ENCODE peak calls at places on chromosome 14, in four cellular contexts. Z is HCT116, W is SK-N-SH, K is K562. R is an unnamed sample.

GRCh38 chr14:64388533-64389243 is 535 bp downstream of the MTHFD1 start:
- DNase-seq in W (peak; percentile 10), K (peak; percentile 13), Z (no peak), R (peak; percentile 4)

GRCh38 chr14:77303417-77304156 is 17.1 kb downstream of the POMT2 start:
- DNase-seq in Z (peak; percentile 54), K (peak; percentile 39), W (no peak), R (peak; percentile 89)

GRCh38 chr14:54568821-54569591 is 2.1 kb downstream of the SAMD4A start:
- DNase-seq in Z (no peak), W (no peak), K (no peak), R (peak; percentile 31)

GRCh38 chr14:53951661-53952265 is 4.9 kb downstream of the BMP4 start:
- DNase-seq in W (no peak), Z (no peak), K (no peak), R (no peak)

GRCh38 chr14:104094709-104095425 is 9.4 kb downstream of the ASPG start:
- DNase-seq in K (peak; percentile 74), Z (no peak), W (peak; percentile 92), R (no peak)

GRCh38 chr14:32702571-32702970 is 236.1 kb upstream of the NPAS3 start:
- DNase-seq in W (no peak), K (no peak), Z (no peak), R (no peak)

GRCh38 chr14:90539496-90539775 is 142.6 kb downstream of the CALM1 start:
- DNase-seq in W (no peak), K (no peak), Z (no peak), R (no peak)

GRCh38 chr14:95328876-95329503 is 9.3 kb upstream of the CLMN start:
- DNase-seq in W (peak; percentile 62), K (no peak), Z (no peak), R (no peak)

GRCh38 chr14:40119321-40119720 is 687.1 kb upstream of the FBXO33 start:
- DNase-seq in Z (no peak), W (no peak), K (no peak), R (no peak)

GRCh38 chr14:105436891-105437722 is 17.5 kb downstream of the MTA1 start:
- DNase-seq in K (no peak), Z (no peak), W (no peak), R (no peak)

GRCh38 chr14:28987516-28987915 is 220.9 kb downstream of the FOXG1 start:
- DNase-seq in Z (no peak), K (no peak), W (no peak), R (no peak)

GRCh38 chr14:37842106-37842505 is 246.7 kb downstream of the TTC6 start:
- DNase-seq in K (no peak), Z (no peak), W (no peak), R (no peak)

GRCh38 chr14:103736546-103737431 is 21.2 kb downstream of the ZFYVE21 start:
- DNase-seq in W (no peak), Z (no peak), K (no peak), R (no peak)

GRCh38 chr14:89330236-89331002 is 86.6 kb downstream of the FOXN3 start:
- DNase-seq in K (no peak), W (no peak), Z (no peak), R (no peak)

GRCh38 chr14:73713804-73714655 is at the start of gene PNMA1:
- DNase-seq in K (peak; percentile 87), W (peak; percentile 98), Z (no peak), R (peak; percentile 69)

GRCh38 chr14:92447416-92448197 is 66.0 kb upstream of the RIN3 start:
- DNase-seq in K (no peak), W (no peak), Z (no peak), R (no peak)

GRCh38 chr14:98909251-98909944 is 362.6 kb downstream of the BCL11B start:
- DNase-seq in K (no peak), W (no peak), Z (peak; percentile 89), R (peak; percentile 31)

GRCh38 chr14:21557084-21557901 is 22.6 kb downstream of the OR10G3 start:
- DNase-seq in Z (peak; percentile 83), W (peak; percentile 65), K (peak; percentile 50), R (peak; percentile 99)

GRCh38 chr14:34322940-34323418 is 139.1 kb downstream of the SPTSSA start:
- DNase-seq in W (peak; percentile 70), K (peak; percentile 46), Z (peak; percentile 46), R (peak; percentile 87)

GRCh38 chr14:58239259-58240210 is 5.1 kb upstream of the PSMA3 start:
- DNase-seq in W (no peak), K (no peak), Z (peak; percentile 26), R (peak; percentile 46)

GRCh38 chr14:58243790-58244555 is 670 bp upstream of the PSMA3 start:
- DNase-seq in K (no peak), W (no peak), Z (peak; percentile 26), R (peak; percentile 54)

GRCh38 chr14:58238252-58239247 is 6.1 kb upstream of the PSMA3 start:
- DNase-seq in Z (no peak), W (no peak), K (peak; percentile 16), R (no peak)
- TF ChIP-seq ELF1 in Z (no peak), W (no peak), K (no peak), R (no peak)

DNA sequence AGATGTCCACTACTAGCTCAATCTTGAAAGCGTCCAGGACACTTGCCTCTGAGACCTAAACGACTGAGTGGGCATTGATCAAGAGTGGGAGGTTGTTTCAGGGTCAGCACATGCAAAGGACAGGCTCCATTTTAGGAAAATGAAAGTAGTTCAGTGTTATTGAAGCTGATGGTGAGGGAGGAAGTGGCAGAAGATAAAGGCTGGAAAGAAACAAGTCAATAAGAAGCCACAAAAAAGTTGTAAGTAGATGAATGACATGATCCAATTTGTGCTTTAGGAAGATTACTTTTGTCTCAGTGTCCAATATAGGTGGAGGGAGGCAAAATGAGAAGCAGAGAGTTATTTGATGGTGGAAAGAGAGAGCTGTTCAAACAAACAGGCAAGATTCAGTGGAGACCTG is 22.0 kb downstream of the GPR65 start:
- DNase-seq in Z (no peak), W (no peak), K (no peak), R (no peak)
- TF ChIP-seq ELF1 in Z (no peak), W (no peak), K (no peak), R (no peak)

GRCh38 chr14:61563880-61564622 is 131.3 kb upstream of the HIF1A start:
- DNase-seq in K (no peak), W (peak; percentile 45), Z (no peak), R (no peak)

GRCh38 chr14:61561657-61562276 is 133.5 kb upstream of the HIF1A start:
- DNase-seq in Z (peak; percentile 82), W (peak; percentile 46), K (no peak), R (peak; percentile 94)

GRCh38 chr14:61563162-61563511 is 132.2 kb upstream of the HIF1A start:
- DNase-seq in K (no peak), Z (no peak), W (no peak), R (no peak)

GRCh38 chr14:61561144-61561543 is 134.2 kb upstream of the HIF1A start:
- DNase-seq in K (no peak), Z (no peak), W (peak; percentile 47), R (peak; percentile 42)

DNA sequence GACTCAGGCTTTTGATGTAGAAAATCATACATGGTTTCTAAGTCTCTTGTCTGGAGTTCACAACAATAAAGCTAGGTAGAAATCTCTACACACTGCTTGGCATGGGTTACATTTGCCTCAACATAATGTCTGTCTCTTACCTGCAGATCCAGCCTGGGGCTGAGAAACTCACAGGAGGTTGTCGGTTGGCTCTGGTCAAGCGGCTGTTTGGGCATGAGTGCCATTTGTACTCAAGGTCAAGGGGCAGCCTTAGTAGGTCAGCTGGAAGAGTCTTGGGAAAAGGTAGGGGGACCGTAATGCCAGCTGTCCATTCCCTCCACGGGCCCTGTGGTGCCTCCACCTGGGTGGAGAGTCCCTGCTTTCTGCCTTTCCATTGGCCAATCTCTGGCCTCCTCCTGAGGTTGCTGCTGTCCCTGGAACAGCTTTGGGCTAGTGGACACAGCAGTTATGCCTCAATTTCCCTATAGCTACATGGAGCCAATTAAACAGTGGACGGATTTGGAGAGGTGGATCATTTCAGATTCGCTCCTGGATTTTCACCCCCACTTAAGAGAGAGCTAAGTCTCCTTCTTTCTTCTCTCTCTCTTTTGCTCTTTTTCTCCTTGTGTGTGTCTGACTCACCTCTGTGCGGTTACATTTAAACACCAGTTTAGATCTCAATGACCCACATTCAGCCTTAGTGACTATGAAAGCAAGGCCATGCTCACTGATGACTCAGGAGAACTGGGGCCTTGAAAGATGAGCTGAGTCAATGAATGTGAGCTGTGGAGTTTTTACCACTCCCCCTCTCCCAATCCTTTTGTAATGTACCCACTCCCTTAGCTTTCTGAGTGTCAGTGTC is 132.8 kb upstream of the HIF1A start:
- DNase-seq in W (no peak), K (peak; percentile 55), Z (peak; percentile 96), R (peak; percentile 90)
- TF ChIP-seq ELF1 in W (no peak), K (peak; percentile 7), Z (no peak), R (no peak)

GRCh38 chr14:20456971-20457370 is 1.9 kb downstream of the APEX1 start:
- DNase-seq in Z (no peak), K (no peak), W (no peak), R (no peak)

GRCh38 chr14:20454359-20454644 is 310 bp downstream of the OSGEP start:
- DNase-seq in Z (peak; percentile 89), K (no peak), W (no peak), R (no peak)

GRCh38 chr14:20454645-20455354 is at the start of the genes APEX1 and OSGEP:
- DNase-seq in Z (peak; percentile 99), W (peak; percentile 95), K (peak; percentile 94), R (peak; percentile 99)

GRCh38 chr14:20458031-20458789 is 3.0 kb downstream of the PIP4P1 start:
- DNase-seq in W (no peak), K (no peak), Z (no peak), R (no peak)

DNA sequence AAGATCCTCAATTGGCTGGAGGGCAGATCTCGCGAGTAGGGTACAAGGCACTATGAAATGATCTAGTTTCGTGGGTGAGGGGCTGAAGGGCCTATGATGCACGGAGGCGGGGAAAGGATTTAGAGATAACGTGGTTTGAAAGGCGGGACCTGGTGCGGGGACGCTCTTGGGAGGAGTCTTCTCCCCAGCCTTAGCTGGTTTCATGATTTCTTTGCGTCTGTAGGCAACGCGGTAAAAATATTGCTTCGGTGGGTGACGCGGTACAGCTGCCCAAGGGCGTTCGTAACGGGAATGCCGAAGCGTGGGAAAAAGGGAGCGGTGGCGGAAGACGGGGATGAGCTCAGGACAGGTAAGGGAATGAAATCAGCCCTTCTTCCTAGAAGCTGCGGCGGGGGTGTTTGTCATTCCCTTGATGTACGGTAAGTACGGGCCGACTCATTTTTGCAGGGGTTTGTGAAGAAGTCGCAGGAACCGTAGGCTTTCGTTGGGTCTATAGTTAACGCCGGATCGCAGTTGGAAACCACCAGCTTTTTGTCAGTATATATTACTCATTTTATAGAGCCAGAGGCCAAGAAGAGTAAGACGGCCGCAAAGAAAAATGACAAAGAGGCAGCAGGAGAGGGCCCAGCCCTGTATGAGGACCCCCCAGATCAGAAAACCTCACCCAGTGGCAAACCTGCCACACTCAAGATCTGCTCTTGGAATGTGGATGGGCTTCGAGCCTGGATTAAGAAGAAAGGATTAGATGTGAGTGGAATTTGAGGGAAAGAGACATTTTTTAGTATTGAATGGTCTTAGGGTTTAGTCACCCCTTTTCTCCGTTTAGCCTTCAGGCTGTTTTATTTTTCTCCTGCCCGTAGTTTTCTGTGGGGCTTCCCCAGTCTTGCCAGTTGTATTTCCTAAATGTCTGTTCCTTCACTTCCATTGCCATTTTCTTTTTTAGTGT is 602 bp downstream of the APEX1 start:
- DNase-seq in W (peak; percentile 80), K (peak; percentile 58), Z (no peak), R (no peak)
- TF ChIP-seq ELF1 in W (no peak), K (no peak), Z (no peak), R (no peak)